ENCODE peak calls at places on chromosomes 6 and 20, in six cellular contexts. One of them, this sample, is unnamed.

GRCh38 chr6:108565893-108566292 is 5.2 kb downstream of the FOXO3 start:
- DNase-seq in heart left ventricle: peak; percentile 58
- DNase-seq in upper lobe of left lung: no peak
- DNase-seq in lung: peak; percentile 65
- DNase-seq in BJ: no peak
- DNase-seq in HL-60: peak; percentile 90
- DNase-seq in this sample: no peak

GRCh38 chr6:101083533-101084172 is 202.5 kb upstream of the ASCC3 start:
- DNase-seq in heart left ventricle: no peak
- DNase-seq in upper lobe of left lung: no peak
- DNase-seq in lung: no peak
- DNase-seq in BJ: peak; percentile 89
- DNase-seq in HL-60: no peak
- DNase-seq in this sample: no peak

GRCh38 chr6:34530753-34531365 is 25.3 kb downstream of the SPDEF start:
- DNase-seq in heart left ventricle: no peak
- DNase-seq in upper lobe of left lung: no peak
- DNase-seq in lung: no peak
- DNase-seq in BJ: no peak
- DNase-seq in HL-60: no peak
- DNase-seq in this sample: no peak

GRCh38 chr6:6892706-6893601 is 214.8 kb upstream of the RREB1 start:
- DNase-seq in heart left ventricle: peak; percentile 27
- DNase-seq in upper lobe of left lung: no peak
- DNase-seq in lung: no peak
- DNase-seq in BJ: no peak
- DNase-seq in HL-60: no peak
- DNase-seq in this sample: no peak

GRCh38 chr6:70884074-70884983 is 72.5 kb downstream of the B3GAT2 start:
- DNase-seq in heart left ventricle: peak; percentile 57
- DNase-seq in upper lobe of left lung: peak; percentile 36
- DNase-seq in lung: peak; percentile 51
- DNase-seq in BJ: no peak
- DNase-seq in HL-60: peak; percentile 59
- DNase-seq in this sample: no peak

GRCh38 chr20:18055261-18055660 is 2.5 kb downstream of the OVOL2 start:
- DNase-seq in heart left ventricle: no peak
- DNase-seq in upper lobe of left lung: no peak
- DNase-seq in lung: no peak
- DNase-seq in BJ: no peak
- DNase-seq in HL-60: no peak
- DNase-seq in this sample: no peak

GRCh38 chr6:165662041-165662491 is 975 bp downstream of the PDE10A start:
- DNase-seq in heart left ventricle: peak; percentile 60
- DNase-seq in upper lobe of left lung: peak; percentile 86
- DNase-seq in lung: no peak
- DNase-seq in BJ: no peak
- DNase-seq in HL-60: no peak
- DNase-seq in this sample: no peak

GRCh38 chr6:36349240-36349639 is 12.6 kb upstream of the BNIP5 start:
- DNase-seq in heart left ventricle: no peak
- DNase-seq in upper lobe of left lung: no peak
- DNase-seq in lung: no peak
- DNase-seq in BJ: no peak
- DNase-seq in HL-60: no peak
- DNase-seq in this sample: no peak

GRCh38 chr6:56913276-56914138 is 41.4 kb upstream of the BEND6 start:
- DNase-seq in heart left ventricle: no peak
- DNase-seq in upper lobe of left lung: no peak
- DNase-seq in lung: no peak
- DNase-seq in BJ: no peak
- DNase-seq in HL-60: no peak
- DNase-seq in this sample: no peak

GRCh38 chr6:87692097-87692496 is 9.9 kb downstream of the AKIRIN2 start:
- DNase-seq in heart left ventricle: no peak
- DNase-seq in upper lobe of left lung: no peak
- DNase-seq in lung: no peak
- DNase-seq in BJ: no peak
- DNase-seq in HL-60: no peak
- DNase-seq in this sample: no peak

GRCh38 chr6:119917186-119917585 is 567.6 kb upstream of the MAN1A1 start:
- DNase-seq in heart left ventricle: no peak
- DNase-seq in upper lobe of left lung: no peak
- DNase-seq in lung: no peak
- DNase-seq in BJ: no peak
- DNase-seq in HL-60: no peak
- DNase-seq in this sample: no peak

GRCh38 chr20:595330-596308 is 14.5 kb downstream of the TCF15 start:
- DNase-seq in heart left ventricle: peak; percentile 90
- DNase-seq in upper lobe of left lung: peak; percentile 74
- DNase-seq in lung: no peak
- DNase-seq in BJ: no peak
- DNase-seq in HL-60: no peak
- DNase-seq in this sample: no peak

GRCh38 chr6:121951077-121951476 is 448.4 kb upstream of the HSF2 start:
- DNase-seq in heart left ventricle: no peak
- DNase-seq in upper lobe of left lung: no peak
- DNase-seq in lung: no peak
- DNase-seq in BJ: no peak
- DNase-seq in HL-60: no peak
- DNase-seq in this sample: no peak

GRCh38 chr6:135266675-135267074 is 85.6 kb downstream of the MYB start:
- DNase-seq in heart left ventricle: no peak
- DNase-seq in upper lobe of left lung: no peak
- DNase-seq in lung: no peak
- DNase-seq in BJ: no peak
- DNase-seq in HL-60: no peak
- DNase-seq in this sample: peak; percentile 59

GRCh38 chr6:125120054-125120590 is 33.5 kb upstream of the TPD52L1 start:
- DNase-seq in heart left ventricle: no peak
- DNase-seq in upper lobe of left lung: no peak
- DNase-seq in lung: no peak
- DNase-seq in BJ: no peak
- DNase-seq in HL-60: no peak
- DNase-seq in this sample: no peak

GRCh38 chr20:50304883-50305635 is 114.4 kb downstream of the CEBPB start:
- DNase-seq in heart left ventricle: peak; percentile 85
- DNase-seq in upper lobe of left lung: peak; percentile 91
- DNase-seq in lung: peak; percentile 60
- DNase-seq in BJ: peak; percentile 94
- DNase-seq in HL-60: no peak
- DNase-seq in this sample: no peak

GRCh38 chr6:43150051-43150751 is 20.9 kb upstream of the SRF start:
- DNase-seq in heart left ventricle: no peak
- DNase-seq in upper lobe of left lung: no peak
- DNase-seq in lung: no peak
- DNase-seq in BJ: no peak
- DNase-seq in HL-60: no peak
- DNase-seq in this sample: no peak

GRCh38 chr20:17343631-17344447 is 117.0 kb downstream of the PCSK2 start:
- DNase-seq in heart left ventricle: no peak
- DNase-seq in upper lobe of left lung: no peak
- DNase-seq in lung: no peak
- DNase-seq in BJ: no peak
- DNase-seq in HL-60: no peak
- DNase-seq in this sample: no peak

GRCh38 chr6:37495199-37495913 is 4.3 kb downstream of the CCDC167 start:
- DNase-seq in heart left ventricle: no peak
- DNase-seq in upper lobe of left lung: no peak
- DNase-seq in lung: no peak
- DNase-seq in BJ: no peak
- DNase-seq in HL-60: no peak
- DNase-seq in this sample: no peak

GRCh38 chr20:21182832-21183563 is 57.1 kb downstream of the KIZ start:
- DNase-seq in heart left ventricle: no peak
- DNase-seq in upper lobe of left lung: no peak
- DNase-seq in lung: no peak
- DNase-seq in BJ: peak; percentile 95
- DNase-seq in HL-60: no peak
- DNase-seq in this sample: no peak

GRCh38 chr6:92364948-92365386 is 1054.4 kb downstream of the EPHA7 start:
- DNase-seq in heart left ventricle: no peak
- DNase-seq in upper lobe of left lung: no peak
- DNase-seq in lung: no peak
- DNase-seq in BJ: no peak
- DNase-seq in HL-60: no peak
- DNase-seq in this sample: no peak

GRCh38 chr6:105799051-105799450 is 287.1 kb upstream of the PRDM1 start:
- DNase-seq in heart left ventricle: no peak
- DNase-seq in upper lobe of left lung: no peak
- DNase-seq in lung: no peak
- DNase-seq in BJ: no peak
- DNase-seq in HL-60: peak; percentile 54
- DNase-seq in this sample: no peak

GRCh38 chr6:28489366-28490190 is 26.0 kb downstream of the GPX6 start:
- DNase-seq in heart left ventricle: no peak
- DNase-seq in upper lobe of left lung: peak; percentile 87
- DNase-seq in lung: peak; percentile 82
- DNase-seq in BJ: no peak
- DNase-seq in HL-60: peak; percentile 36
- DNase-seq in this sample: no peak

GRCh38 chr6:17484201-17484606 is 90.8 kb downstream of the CAP2 start:
- DNase-seq in heart left ventricle: peak; percentile 41
- DNase-seq in upper lobe of left lung: no peak
- DNase-seq in lung: no peak
- DNase-seq in BJ: no peak
- DNase-seq in HL-60: no peak
- DNase-seq in this sample: no peak

GRCh38 chr6:129015721-129016120 is 132.8 kb downstream of the LAMA2 start:
- DNase-seq in heart left ventricle: no peak
- DNase-seq in upper lobe of left lung: no peak
- DNase-seq in lung: no peak
- DNase-seq in BJ: no peak
- DNase-seq in HL-60: no peak
- DNase-seq in this sample: no peak

GRCh38 chr20:23269954-23270353 is 80.6 kb upstream of the NXT1 start:
- DNase-seq in heart left ventricle: no peak
- DNase-seq in upper lobe of left lung: no peak
- DNase-seq in lung: no peak
- DNase-seq in BJ: no peak
- DNase-seq in HL-60: no peak
- DNase-seq in this sample: peak; percentile 32

GRCh38 chr20:23272176-23273029 is 78.2 kb upstream of the NXT1 start:
- DNase-seq in heart left ventricle: no peak
- DNase-seq in upper lobe of left lung: no peak
- DNase-seq in lung: no peak
- DNase-seq in BJ: no peak
- DNase-seq in HL-60: no peak
- DNase-seq in this sample: no peak

GRCh38 chr20:23268792-23269354 is 81.7 kb upstream of the NXT1 start:
- DNase-seq in heart left ventricle: no peak
- DNase-seq in upper lobe of left lung: no peak
- DNase-seq in lung: no peak
- DNase-seq in BJ: no peak
- DNase-seq in HL-60: no peak
- DNase-seq in this sample: peak; percentile 30

GRCh38 chr20:23267909-23268308 is 82.7 kb upstream of the NXT1 start:
- DNase-seq in heart left ventricle: no peak
- DNase-seq in upper lobe of left lung: no peak
- DNase-seq in lung: no peak
- DNase-seq in BJ: no peak
- DNase-seq in HL-60: no peak
- DNase-seq in this sample: no peak

GRCh38 chr20:23270427-23270911 is 80.1 kb upstream of the NXT1 start:
- DNase-seq in heart left ventricle: no peak
- DNase-seq in upper lobe of left lung: no peak
- DNase-seq in lung: no peak
- DNase-seq in BJ: no peak
- DNase-seq in HL-60: no peak
- DNase-seq in this sample: no peak
- TF ChIP-seq CTCF in heart left ventricle: no peak
- TF ChIP-seq CTCF in upper lobe of left lung: no peak
- TF ChIP-seq CTCF in lung: no peak
- TF ChIP-seq CTCF in BJ: no peak
- TF ChIP-seq CTCF in HL-60: no peak
- TF ChIP-seq CTCF in this sample: no peak

GRCh38 chr6:46704562-46704961 is 16.9 kb downstream of the TDRD6 start:
- DNase-seq in heart left ventricle: no peak
- DNase-seq in upper lobe of left lung: no peak
- DNase-seq in lung: no peak
- DNase-seq in BJ: no peak
- DNase-seq in HL-60: peak; percentile 42
- DNase-seq in this sample: no peak
- TF ChIP-seq CTCF in heart left ventricle: peak; percentile 18
- TF ChIP-seq CTCF in upper lobe of left lung: no peak
- TF ChIP-seq CTCF in lung: peak; percentile 4
- TF ChIP-seq CTCF in BJ: no peak
- TF ChIP-seq CTCF in HL-60: no peak
- TF ChIP-seq CTCF in this sample: peak; percentile 28

GRCh38 chr6:55557176-55557575 is 21.8 kb downstream of the HMGCLL1 start:
- DNase-seq in heart left ventricle: peak; percentile 15
- DNase-seq in upper lobe of left lung: no peak
- DNase-seq in lung: no peak
- DNase-seq in BJ: no peak
- DNase-seq in HL-60: no peak
- DNase-seq in this sample: no peak

GRCh38 chr6:55567558-55567957 is 11.4 kb downstream of the HMGCLL1 start:
- DNase-seq in heart left ventricle: no peak
- DNase-seq in upper lobe of left lung: no peak
- DNase-seq in lung: no peak
- DNase-seq in BJ: no peak
- DNase-seq in HL-60: no peak
- DNase-seq in this sample: no peak

GRCh38 chr6:55562318-55562717 is 16.7 kb downstream of the HMGCLL1 start:
- DNase-seq in heart left ventricle: no peak
- DNase-seq in upper lobe of left lung: no peak
- DNase-seq in lung: no peak
- DNase-seq in BJ: no peak
- DNase-seq in HL-60: no peak
- DNase-seq in this sample: no peak
- TF ChIP-seq CTCF in heart left ventricle: no peak
- TF ChIP-seq CTCF in upper lobe of left lung: no peak
- TF ChIP-seq CTCF in lung: no peak
- TF ChIP-seq CTCF in BJ: no peak
- TF ChIP-seq CTCF in HL-60: no peak
- TF ChIP-seq CTCF in this sample: no peak

GRCh38 chr6:4958624-4959023 is 45.2 kb downstream of the RPP40 start:
- DNase-seq in heart left ventricle: no peak
- DNase-seq in upper lobe of left lung: no peak
- DNase-seq in lung: no peak
- DNase-seq in BJ: no peak
- DNase-seq in HL-60: no peak
- DNase-seq in this sample: no peak

GRCh38 chr6:4961322-4962168 is 42.3 kb downstream of the RPP40 start:
- DNase-seq in heart left ventricle: no peak
- DNase-seq in upper lobe of left lung: no peak
- DNase-seq in lung: no peak
- DNase-seq in BJ: no peak
- DNase-seq in HL-60: no peak
- DNase-seq in this sample: peak; percentile 56

GRCh38 chr6:4956625-4957024 is 47.2 kb downstream of the RPP40 start:
- DNase-seq in heart left ventricle: no peak
- DNase-seq in upper lobe of left lung: no peak
- DNase-seq in lung: no peak
- DNase-seq in BJ: no peak
- DNase-seq in HL-60: no peak
- DNase-seq in this sample: no peak

GRCh38 chr6:4953440-4953839 is 50.4 kb downstream of the RPP40 start:
- DNase-seq in heart left ventricle: no peak
- DNase-seq in upper lobe of left lung: peak; percentile 62
- DNase-seq in lung: no peak
- DNase-seq in BJ: no peak
- DNase-seq in HL-60: no peak
- DNase-seq in this sample: no peak

GRCh38 chr6:4957521-4958231 is 46.2 kb downstream of the RPP40 start:
- DNase-seq in heart left ventricle: no peak
- DNase-seq in upper lobe of left lung: no peak
- DNase-seq in lung: no peak
- DNase-seq in BJ: no peak
- DNase-seq in HL-60: no peak
- DNase-seq in this sample: no peak
- TF ChIP-seq CTCF in heart left ventricle: peak; percentile 25
- TF ChIP-seq CTCF in upper lobe of left lung: no peak
- TF ChIP-seq CTCF in lung: no peak
- TF ChIP-seq CTCF in BJ: peak; percentile 30
- TF ChIP-seq CTCF in HL-60: no peak
- TF ChIP-seq CTCF in this sample: peak; percentile 9

This sample was measured in osteocyte.